ENCODE peak calls at places on chromosome 1, in five cellular contexts. T is astrocyte, F is mammary epithelial cell, Q is cardiac muscle cell, O is BJ. K is an unnamed sample.

GRCh38 chr1:119253366-119253765 is 112.9 kb upstream of the WARS2 start:
- DNase-seq in F (peak; percentile 31), T (no peak), O (no peak), Q (no peak), K (no peak)

GRCh38 chr1:111198836-111199235 is 1.6 kb downstream of the DENND2D start:
- DNase-seq in T (no peak), O (no peak), F (no peak), Q (no peak), K (no peak)

GRCh38 chr1:35883681-35884155 is 709 bp downstream of the AGO1 start:
- DNase-seq in O (no peak), F (peak; percentile 2), T (no peak), Q (peak; percentile 78), K (no peak)

GRCh38 chr1:183097438-183098051 is 74.3 kb downstream of the LAMC1 start:
- DNase-seq in F (peak; percentile 59), Q (no peak), O (no peak), T (peak; percentile 71), K (peak; percentile 40)

GRCh38 chr1:229642376-229642775 is 16.3 kb downstream of the URB2 start:
- DNase-seq in O (no peak), F (no peak), Q (no peak), T (no peak), K (no peak)

GRCh38 chr1:44713321-44713781 is 17.6 kb downstream of the RNU5D-1 start:
- DNase-seq in T (no peak), F (no peak), Q (no peak), O (no peak), K (no peak)

GRCh38 chr1:215883004-215883403 is 315.9 kb downstream of the KCTD3 start:
- DNase-seq in T (no peak), F (no peak), O (no peak), Q (no peak), K (no peak)

GRCh38 chr1:153538315-153538821 is 2.4 kb downstream of the S100A5 start:
- DNase-seq in Q (peak; percentile 51), O (no peak), F (no peak), T (no peak), K (no peak)

GRCh38 chr1:207813946-207814345 is 62.1 kb downstream of the CD46 start:
- DNase-seq in F (no peak), O (no peak), Q (no peak), T (no peak), K (no peak)

GRCh38 chr1:207424570-207425131 is 29.5 kb upstream of the CR2 start:
- DNase-seq in O (no peak), Q (no peak), F (no peak), T (no peak), K (no peak)

GRCh38 chr1:157409927-157410326 is 142.4 kb downstream of the FCRL5 start:
- DNase-seq in Q (no peak), F (no peak), O (no peak), T (no peak), K (no peak)
- H3K4me3 ChIP-seq in Q (no peak overlapping the region), F (no peak overlapping the region), O (no peak overlapping the region), T (no peak overlapping the region), K (no peak overlapping the region)

GRCh38 chr1:201827321-201828281 is 1.4 kb upstream of the IPO9 start:
- DNase-seq in Q (peak; percentile 23), T (no peak), O (no peak), F (no peak), K (no peak)

GRCh38 chr1:201828451-201828819 is 522 bp upstream of the IPO9 start:
- DNase-seq in O (no peak), T (peak; percentile 35), Q (no peak), F (no peak), K (no peak)

GRCh38 chr1:201834621-201835020 is 5.7 kb downstream of the IPO9 start:
- DNase-seq in T (no peak), Q (no peak), F (no peak), O (no peak), K (no peak)

GRCh38 chr1:201828820-201829774 is at the start of gene IPO9:
- DNase-seq in O (peak; percentile 51), T (peak; percentile 75), Q (peak; percentile 95), F (peak; percentile 90), K (peak; percentile 43)

GRCh38 chr1:201831371-201831770 is 2.4 kb downstream of the IPO9 start:
- DNase-seq in O (no peak), Q (no peak), F (no peak), T (no peak), K (no peak)
- H3K4me3 ChIP-seq in O (no peak overlapping the region), Q (no peak overlapping the region), F (no peak overlapping the region), T (no peak overlapping the region), K (no peak overlapping the region)

GRCh38 chr1:151715726-151716404 is 738 bp downstream of the CELF3 start:
- DNase-seq in F (no peak), O (no peak), Q (peak; percentile 42), T (no peak), K (no peak)
- H3K4me3 ChIP-seq in F (no peak overlapping the region), O (no peak overlapping the region), Q (no peak overlapping the region), T (no peak overlapping the region), K (no peak overlapping the region)

GRCh38 chr1:112515311-112516009 is 6.7 kb downstream of the WNT2B start:
- DNase-seq in T (peak; percentile 62), O (no peak), Q (peak; percentile 49), F (no peak), K (peak; percentile 81)

GRCh38 chr1:112517231-112517630 is 8.5 kb downstream of the WNT2B start:
- DNase-seq in F (peak; percentile 71), T (no peak), O (no peak), Q (no peak), K (no peak)

GRCh38 chr1:112517646-112518045 is 8.9 kb downstream of the WNT2B start:
- DNase-seq in T (no peak), Q (no peak), O (no peak), F (no peak), K (no peak)

GRCh38 chr1:112514901-112515300 is 6.1 kb downstream of the WNT2B start:
- DNase-seq in O (no peak), F (no peak), Q (no peak), T (no peak), K (no peak)

DNA sequence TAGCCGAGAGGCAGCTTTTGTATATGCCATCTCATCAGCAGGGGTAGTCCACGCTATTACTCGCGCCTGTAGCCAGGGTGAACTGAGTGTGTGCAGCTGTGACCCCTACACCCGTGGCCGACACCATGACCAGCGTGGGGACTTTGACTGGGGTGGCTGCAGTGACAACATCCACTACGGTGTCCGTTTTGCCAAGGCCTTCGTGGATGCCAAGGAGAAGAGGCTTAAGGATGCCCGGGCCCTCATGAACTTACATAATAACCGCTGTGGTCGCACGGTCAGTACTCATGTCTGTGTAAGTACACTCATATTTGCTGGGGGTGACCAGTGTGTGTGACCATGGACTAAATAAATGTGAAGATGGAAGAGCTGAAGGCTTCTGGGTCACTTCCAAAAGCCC is 7.4 kb downstream of the WNT2B start:
- DNase-seq in O (no peak), F (no peak), T (no peak), Q (no peak), K (no peak)
- H3K4me3 ChIP-seq in O (no peak overlapping the region), F (no peak overlapping the region), T (no peak overlapping the region), Q (no peak overlapping the region), K (no peak overlapping the region)

GRCh38 chr1:60637651-60638050 is 444.7 kb upstream of the NFIA start:
- DNase-seq in Q (no peak), F (peak; percentile 4), O (no peak), T (no peak), K (no peak)

GRCh38 chr1:60634106-60634505 is 448.3 kb upstream of the NFIA start:
- DNase-seq in F (no peak), O (no peak), Q (no peak), T (no peak), K (no peak)

DNA sequence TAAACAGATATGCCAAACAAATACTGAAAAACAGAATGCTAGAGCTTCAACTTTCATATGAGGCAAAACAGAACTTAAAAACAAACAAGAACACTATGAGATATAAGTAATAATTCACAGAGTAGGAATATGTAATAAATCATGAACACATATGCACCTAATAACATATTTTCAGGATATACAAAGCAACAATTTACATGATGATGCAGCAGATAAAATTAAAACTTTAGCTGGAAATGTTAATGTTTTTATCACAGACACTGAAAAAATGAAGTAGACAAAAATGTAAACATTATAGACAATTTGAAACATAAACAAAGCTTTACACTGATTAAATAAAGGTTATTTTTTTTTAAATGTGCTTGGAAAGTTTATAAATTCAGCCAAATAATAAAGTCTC is 443.1 kb upstream of the NFIA start:
- DNase-seq in T (no peak), Q (no peak), F (no peak), O (no peak), K (no peak)
- H3K4me3 ChIP-seq in T (no peak overlapping the region), Q (no peak overlapping the region), F (no peak overlapping the region), O (no peak overlapping the region), K (no peak overlapping the region)

GRCh38 chr1:27342778-27343638 is 1.2 kb downstream of the SYTL1 start:
- DNase-seq in F (peak; percentile 97), Q (peak; percentile 65), T (no peak), O (no peak), K (no peak)

GRCh38 chr1:27341525-27342252 is at the start of gene SYTL1:
- DNase-seq in F (peak; percentile 86), O (no peak), Q (peak; percentile 65), T (peak; percentile 53), K (no peak)

GRCh38 chr1:27345272-27345671 is 3.5 kb downstream of the SYTL1 start:
- DNase-seq in T (no peak), Q (no peak), F (no peak), O (no peak), K (no peak)

GRCh38 chr1:27343639-27344025 is 1.8 kb downstream of the SYTL1 start:
- DNase-seq in Q (no peak), O (no peak), T (no peak), F (no peak), K (no peak)

DNA sequence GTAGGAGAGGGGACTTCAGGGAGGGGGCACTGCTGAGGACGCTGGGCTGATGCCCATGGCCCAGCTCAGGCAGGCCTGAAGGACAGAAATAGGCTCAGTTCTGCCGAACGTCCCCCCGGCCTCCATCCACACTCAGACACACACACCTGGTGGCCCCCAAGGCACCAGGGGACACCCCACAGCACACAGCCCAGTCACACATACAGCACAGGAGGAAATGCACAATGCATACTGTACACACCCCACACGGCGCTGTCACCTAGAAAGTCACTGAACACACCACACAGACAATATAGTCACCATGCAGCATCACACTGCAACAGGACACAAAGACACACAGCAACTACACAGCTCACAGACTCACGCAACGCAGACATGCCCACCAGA is 562 bp downstream of the SYTL1 start:
- DNase-seq in O (no peak), Q (no peak), F (no peak), T (no peak), K (no peak)
- H3K4me3 ChIP-seq in O (no peak overlapping the region), Q (no peak overlapping the region), F (peak overlapping the region; percentile 83), T (no peak overlapping the region), K (peak overlapping the region; percentile 44)

GRCh38 chr1:46721204-46721603 is 2.3 kb upstream of the EFCAB14 start:
- DNase-seq in O (no peak), T (no peak), F (no peak), Q (no peak), K (no peak)

GRCh38 chr1:46725736-46726108 is 6.8 kb upstream of the EFCAB14 start:
- DNase-seq in Q (no peak), F (peak; percentile 67), T (peak; percentile 22), O (no peak), K (peak; percentile 30)

GRCh38 chr1:46721806-46722205 is 2.9 kb upstream of the EFCAB14 start:
- DNase-seq in O (no peak), T (no peak), F (no peak), Q (no peak), K (no peak)

GRCh38 chr1:46723901-46724300 is 5.0 kb upstream of the EFCAB14 start:
- DNase-seq in O (no peak), T (no peak), Q (no peak), F (no peak), K (no peak)

GRCh38 chr1:46724991-46725735 is 6.2 kb upstream of the EFCAB14 start:
- DNase-seq in T (peak; percentile 56), Q (peak; percentile 86), F (peak; percentile 58), O (peak; percentile 22), K (peak; percentile 27)
- H3K4me3 ChIP-seq in T (no peak overlapping the region), Q (no peak overlapping the region), F (no peak overlapping the region), O (no peak overlapping the region), K (no peak overlapping the region)